ENCODE peak calls at places on chromosomes 11 and 22, in four cellular contexts. O is IMR-90, E is K562, T is H1. A is an unnamed sample.

GRCh38 chr11:46916669-46917108 is 1.7 kb downstream of the LRP4 start:
- DNase-seq in O (peak; percentile 78), E (peak; percentile 24), T (peak; percentile 69), A (no peak)

GRCh38 chr11:66221726-66222236 is 46.7 kb upstream of the RAB1B start:
- DNase-seq in O (peak; percentile 24), E (peak; percentile 51), T (no peak), A (peak; percentile 7)

GRCh38 chr11:58060939-58061672 is 30.4 kb downstream of the OR6Q1 start:
- DNase-seq in O (peak; percentile 50), E (no peak), T (no peak), A (no peak)

GRCh38 chr22:20299736-20300136 is 20.1 kb downstream of the DGCR6L start:
- DNase-seq in O (peak; percentile 28), E (no peak), T (no peak), A (no peak)

GRCh38 chr11:88886796-88887195 is 179.0 kb downstream of the GRM5 start:
- DNase-seq in O (peak; percentile 46), E (peak; percentile 27), T (peak; percentile 63), A (peak; percentile 11)

GRCh38 chr11:102763440-102763839 is 17.0 kb downstream of the MMP10 start:
- DNase-seq in O (peak; percentile 28), E (no peak), T (no peak), A (no peak)

GRCh38 chr11:61870429-61871039 is 20.8 kb downstream of the FADS3 start:
- DNase-seq in O (no peak), E (peak; percentile 41), T (no peak), A (no peak)

GRCh38 chr11:130456276-130456675 is 7.8 kb downstream of the ADAMTS15 start:
- DNase-seq in O (no peak), E (no peak), T (no peak), A (no peak)

GRCh38 chr11:114263510-114264170 is 32.6 kb upstream of the NNMT start:
- DNase-seq in O (no peak), E (no peak), T (no peak), A (no peak)

GRCh38 chr11:134657631-134658030 is 245.6 kb upstream of the B3GAT1 start:
- DNase-seq in O (no peak), E (no peak), T (peak; percentile 35), A (no peak)

GRCh38 chr22:34976474-34976873 is 89.5 kb upstream of the ISX start:
- DNase-seq in O (no peak), E (peak; percentile 6), T (no peak), A (no peak)

GRCh38 chr11:36098046-36098445 is 154.2 kb downstream of the LDLRAD3 start:
- DNase-seq in O (no peak), E (peak; percentile 23), T (no peak), A (no peak)

GRCh38 chr11:111730871-111731591 is 35.2 kb downstream of the PPP2R1B start:
- DNase-seq in O (no peak), E (no peak), T (no peak), A (no peak)

GRCh38 chr11:126327280-126328000 is 23.6 kb downstream of the DCPS start:
- DNase-seq in O (no peak), E (no peak), T (no peak), A (no peak)

GRCh38 chr11:111886032-111886431 is 6.7 kb downstream of the CFAP68 start:
- DNase-seq in O (no peak), E (no peak), T (no peak), A (no peak)

GRCh38 chr11:120199613-120200012 is 11.2 kb upstream of the OAF start:
- DNase-seq in O (no peak), E (no peak), T (no peak), A (no peak)

GRCh38 chr22:50102946-50103345 is 13.1 kb downstream of the MOV10L1 start:
- DNase-seq in O (no peak), E (peak; percentile 56), T (no peak), A (no peak)

GRCh38 chr11:126886636-126887035 is 113.9 kb downstream of the KIRREL3 start:
- DNase-seq in O (no peak), E (no peak), T (no peak), A (no peak)

GRCh38 chr22:50439314-50440250 is 35.3 kb downstream of the SBF1 start:
- DNase-seq in O (no peak), E (no peak), T (no peak), A (no peak)

GRCh38 chr22:25167834-25168601 is 31.6 kb upstream of the CRYBB3 start:
- DNase-seq in O (no peak), E (no peak), T (no peak), A (no peak)

GRCh38 chr22:48531721-48532435 is 1295.8 kb downstream of the BRD1 start:
- DNase-seq in O (no peak), E (no peak), T (no peak), A (no peak)

DNA sequence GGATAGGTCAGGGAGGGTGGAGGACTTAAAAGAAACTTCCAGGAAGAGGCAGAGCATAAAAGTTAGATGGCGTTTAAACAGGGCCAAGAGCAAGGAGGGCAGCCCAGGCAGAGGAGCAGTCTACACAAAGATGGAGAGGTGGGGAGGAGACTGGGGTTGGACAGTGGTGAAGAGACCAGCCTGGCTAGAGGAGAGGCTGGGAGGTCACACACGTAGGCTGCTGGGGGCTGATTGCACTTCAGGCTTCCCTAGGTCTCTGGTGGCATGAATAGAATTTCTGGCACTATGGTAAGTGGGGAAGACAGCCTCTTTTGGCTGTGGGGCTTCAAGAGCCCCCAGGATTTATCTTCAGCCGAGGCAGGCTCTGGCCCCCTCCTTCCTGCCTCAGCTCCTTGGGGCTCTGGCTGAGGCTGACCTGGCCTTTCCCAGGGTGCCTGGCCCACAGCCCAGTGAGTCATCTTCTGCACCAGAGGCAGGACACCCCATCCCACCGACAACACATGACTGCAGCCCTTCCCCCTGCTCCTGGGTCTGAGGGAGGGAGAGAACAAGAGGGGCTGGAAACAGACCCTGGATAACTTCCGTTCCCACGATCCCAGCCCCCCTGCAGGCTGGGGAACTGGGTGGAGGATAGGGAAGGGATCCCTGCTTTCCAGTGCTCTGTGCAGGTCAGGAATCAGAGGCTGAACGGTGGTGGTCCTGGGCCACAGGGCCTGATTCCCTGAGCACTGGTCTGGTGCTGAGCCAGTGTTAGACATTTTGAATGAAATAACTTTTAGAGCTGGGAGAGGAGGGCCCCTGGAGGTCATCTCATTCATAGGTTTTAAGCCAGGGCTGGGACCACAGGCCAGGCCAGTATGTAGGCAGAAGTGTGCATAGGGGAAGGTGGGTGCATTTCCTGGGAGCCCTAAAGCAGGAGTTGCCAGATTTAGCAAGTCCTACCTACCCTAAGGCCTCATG is 26.4 kb downstream of the ARHGEF17 start:
- DNase-seq in O (peak; percentile 91), E (peak; percentile 77), T (no peak), A (no peak)
- TF ChIP-seq CHD1 in O (no peak), E (no peak), T (no peak), A (no peak)

GRCh38 chr11:33258631-33259184 is 1.5 kb downstream of the HIPK3 start:
- DNase-seq in O (peak; percentile 56), E (no peak), T (no peak), A (no peak)

GRCh38 chr11:33263549-33263948 is 6.4 kb downstream of the HIPK3 start:
- DNase-seq in O (no peak), E (peak; percentile 9), T (no peak), A (no peak)

GRCh38 chr11:33259869-33260268 is 2.7 kb downstream of the HIPK3 start:
- DNase-seq in O (peak; percentile 5), E (peak; percentile 12), T (no peak), A (no peak)

GRCh38 chr11:33264926-33265325 is 7.7 kb downstream of the HIPK3 start:
- DNase-seq in O (no peak), E (no peak), T (no peak), A (no peak)

DNA sequence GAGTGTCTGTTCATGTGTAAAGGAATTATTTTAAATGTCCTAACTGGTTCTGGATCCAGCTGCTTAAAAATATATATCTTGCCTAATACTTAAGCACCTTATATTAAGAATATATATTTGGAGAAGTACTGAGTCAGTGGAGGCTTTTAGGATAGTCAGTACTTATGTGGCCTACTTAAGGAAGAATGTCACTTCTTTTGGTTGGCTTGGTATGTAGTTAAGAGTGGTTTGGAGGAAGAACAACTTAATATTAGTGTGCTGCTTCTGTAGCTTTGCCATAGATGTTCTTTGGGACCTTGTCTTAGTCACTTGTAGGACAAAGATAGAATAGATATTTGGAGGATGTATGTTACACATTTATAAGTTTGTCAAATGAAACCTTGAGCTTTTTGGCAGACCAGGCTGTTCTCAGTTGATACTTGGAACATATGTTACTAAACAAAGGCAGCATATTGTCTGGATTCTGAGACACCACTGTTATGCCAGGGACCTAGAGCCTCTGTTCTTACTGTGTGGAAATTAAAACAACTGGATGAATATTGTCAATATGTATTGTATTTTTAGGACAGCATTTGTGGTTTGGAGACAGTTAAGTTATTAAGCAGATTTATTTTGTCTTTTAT is 4.9 kb downstream of the HIPK3 start:
- DNase-seq in O (peak; percentile 24), E (no peak), T (no peak), A (no peak)
- TF ChIP-seq CHD1 in O (no peak), E (no peak), T (no peak), A (no peak)

GRCh38 chr22:43911351-43911750 is 12.3 kb upstream of the PNPLA3 start:
- DNase-seq in O (no peak), E (no peak), T (no peak), A (no peak)

GRCh38 chr22:43909708-43910107 is 13.9 kb upstream of the PNPLA3 start:
- DNase-seq in O (no peak), E (no peak), T (no peak), A (no peak)

GRCh38 chr22:43905681-43906080 is 13.9 kb upstream of the PNPLA5 start:
- DNase-seq in O (no peak), E (no peak), T (no peak), A (no peak)

DNA sequence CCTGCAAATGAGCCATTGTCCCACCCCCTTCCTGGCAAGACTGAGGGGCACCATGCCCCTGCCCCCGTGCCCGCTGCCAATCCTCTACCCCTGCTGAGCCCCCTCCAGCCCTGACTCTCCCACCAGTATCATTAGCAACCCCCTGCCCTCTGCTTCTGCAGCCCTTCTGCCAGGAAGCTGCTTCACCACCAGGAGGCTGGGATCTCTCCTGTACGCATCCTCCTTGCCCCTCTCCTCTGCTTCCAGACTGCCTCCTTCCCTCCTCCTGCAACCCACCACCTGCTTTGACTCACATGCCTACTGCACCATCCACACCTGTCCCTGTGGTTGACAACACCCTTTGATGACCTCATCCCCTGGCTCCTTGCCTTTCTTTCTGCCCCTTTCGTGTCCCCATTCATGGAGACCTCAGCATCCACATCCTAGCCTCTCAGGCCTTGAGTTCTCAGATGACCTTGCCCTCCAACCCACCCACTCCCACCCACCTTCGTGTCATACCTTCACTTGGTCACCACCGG is 13.4 kb upstream of the PNPLA3 start:
- DNase-seq in O (no peak), E (no peak), T (no peak), A (no peak)
- TF ChIP-seq CHD1 in O (no peak), E (no peak), T (no peak), A (no peak)

DNA sequence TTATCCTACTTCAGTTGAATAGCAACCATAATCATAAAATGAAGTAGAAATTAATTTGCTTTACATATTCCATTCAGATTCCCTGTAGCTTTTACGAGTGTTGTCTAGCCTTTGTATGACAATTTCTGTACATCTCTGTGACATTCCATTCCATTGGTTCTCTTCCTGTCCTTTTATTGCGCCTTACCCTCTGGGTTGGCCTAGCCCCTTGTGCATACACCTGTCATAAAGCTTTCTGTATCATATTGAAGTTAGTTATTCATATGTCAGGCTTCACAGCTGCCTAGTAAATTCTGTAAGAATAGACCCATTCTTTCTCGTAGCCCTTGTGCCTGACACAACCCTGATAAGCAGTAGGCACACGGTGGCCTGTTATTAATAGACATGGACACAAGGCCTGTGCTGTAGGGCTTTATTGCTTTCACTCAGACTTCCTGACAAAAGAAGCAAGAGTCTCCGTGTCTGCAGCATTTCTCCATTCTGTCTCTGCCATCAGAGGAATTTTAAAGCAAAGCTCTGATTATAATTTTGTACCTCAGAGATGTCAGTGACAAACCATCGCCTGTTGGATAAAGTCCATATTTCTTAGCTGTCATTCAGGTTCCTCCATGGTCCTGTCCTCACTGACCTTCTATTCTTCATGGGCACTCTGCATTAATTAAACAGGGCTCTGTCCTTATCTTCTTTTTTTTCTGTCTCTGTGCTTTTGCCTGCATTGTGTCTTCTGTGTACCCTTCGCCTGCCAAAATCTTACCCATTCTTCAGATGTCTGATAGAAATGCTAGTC is 49.4 kb downstream of the BID start:
- DNase-seq in O (no peak), E (peak; percentile 30), T (no peak), A (no peak)
- TF ChIP-seq CHD1 in O (no peak), E (no peak), T (no peak), A (no peak)

A was measured in GM12878.